ENCODE peak calls at places on chromosome 16, in seven cellular contexts. N is aorta, X is left ventricle myocardium inferior, Q is GM23248, R is SK-N-SH, D is IMR-90, F is adrenal gland. V is an unnamed sample.

GRCh38 chr16:81797443-81797842 is 18.4 kb downstream of the PLCG2 start:
- DNase-seq in N (no peak), X (no peak), Q (no peak), R (no peak), D (no peak), F (no peak), V (no peak)

GRCh38 chr16:72362972-72363371 is 191.0 kb upstream of the PMFBP1 start:
- DNase-seq in N (no peak), X (no peak), Q (no peak), R (no peak), D (no peak), F (no peak), V (no peak)

GRCh38 chr16:66639091-66639885 is 34.8 kb downstream of the CMTM3 start:
- DNase-seq in N (no peak), X (no peak), Q (peak), R (no peak), D (no peak), F (no peak), V (no peak)

GRCh38 chr16:85462405-85463227 is 150.5 kb upstream of the GSE1 start:
- DNase-seq in N (no peak), X (peak), Q (peak), R (peak), D (no peak), F (no peak), V (no peak)

GRCh38 chr16:23679274-23679985 is 741 bp downstream of the PLK1 start:
- DNase-seq in N (no peak), X (no peak), Q (no peak), R (peak), D (peak), F (no peak), V (no peak)

GRCh38 chr16:67278773-67279295 is 498 bp upstream of the PLEKHG4 start:
- DNase-seq in N (no peak), X (no peak), Q (peak), R (peak), D (no peak), F (no peak), V (no peak)

GRCh38 chr16:4882633-4883285 is 35.5 kb downstream of the UBN1 start:
- DNase-seq in N (peak), X (no peak), Q (peak), R (peak), D (peak), F (peak), V (peak)

GRCh38 chr16:85673529-85674417 is 15.0 kb downstream of the GINS2 start:
- DNase-seq in N (peak), X (peak), Q (peak), R (peak), D (peak), F (peak), V (no peak)

GRCh38 chr16:11038305-11038704 is 93.9 kb downstream of the CLEC16A start:
- DNase-seq in N (no peak), X (no peak), Q (no peak), R (no peak), D (no peak), F (no peak), V (no peak)

GRCh38 chr16:16080465-16081065 is 131.1 kb downstream of the ABCC1 start:
- DNase-seq in N (no peak), X (no peak), Q (no peak), R (no peak), D (no peak), F (no peak), V (no peak)

GRCh38 chr16:86572041-86572521 is 5.5 kb downstream of the FOXC2 start:
- DNase-seq in N (no peak), X (no peak), Q (no peak), R (no peak), D (no peak), F (no peak), V (no peak)

GRCh38 chr16:350203-350602 is 2.3 kb downstream of the AXIN1 start:
- DNase-seq in N (no peak), X (no peak), Q (no peak), R (no peak), D (no peak), F (no peak), V (no peak)

GRCh38 chr16:347203-347602 is 5.3 kb downstream of the AXIN1 start:
- DNase-seq in N (no peak), X (no peak), Q (no peak), R (no peak), D (no peak), F (no peak), V (no peak)

GRCh38 chr16:346587-346986 is 5.9 kb downstream of the AXIN1 start:
- DNase-seq in N (no peak), X (no peak), Q (no peak), R (no peak), D (peak), F (no peak), V (no peak)

GRCh38 chr16:351804-352520 is 561 bp downstream of the AXIN1 start:
- DNase-seq in N (no peak), X (peak), Q (peak), R (no peak), D (no peak), F (no peak), V (no peak)

GRCh38 chr16:349211-349610 is 3.3 kb downstream of the AXIN1 start:
- DNase-seq in N (no peak), X (no peak), Q (no peak), R (no peak), D (no peak), F (peak), V (no peak)
- H3K27ac ChIP-seq in N (no peak), X (no peak), Q (no peak), R (no peak), D (no peak), F (peak), V (no peak)

GRCh38 chr16:1641261-1641660 is 29.1 kb downstream of the CRAMP1 start:
- DNase-seq in N (no peak), X (no peak), Q (no peak), R (no peak), D (no peak), F (no peak), V (no peak)

GRCh38 chr16:1643521-1643920 is 31.4 kb downstream of the CRAMP1 start:
- DNase-seq in N (no peak), X (no peak), Q (no peak), R (no peak), D (no peak), F (no peak), V (no peak)

GRCh38 chr16:1640261-1640956 is 28.2 kb downstream of the CRAMP1 start:
- DNase-seq in N (no peak), X (no peak), Q (no peak), R (no peak), D (no peak), F (no peak), V (no peak)

GRCh38 chr16:1642148-1642547 is 30.0 kb downstream of the CRAMP1 start:
- DNase-seq in N (no peak), X (peak), Q (no peak), R (no peak), D (no peak), F (no peak), V (no peak)

GRCh38 chr16:1642753-1643152 is 30.6 kb downstream of the CRAMP1 start:
- DNase-seq in N (no peak), X (no peak), Q (no peak), R (no peak), D (no peak), F (no peak), V (no peak)
- H3K27ac ChIP-seq in N (no peak), X (peak), Q (no peak), R (no peak), D (no peak), F (no peak), V (no peak)

DNA sequence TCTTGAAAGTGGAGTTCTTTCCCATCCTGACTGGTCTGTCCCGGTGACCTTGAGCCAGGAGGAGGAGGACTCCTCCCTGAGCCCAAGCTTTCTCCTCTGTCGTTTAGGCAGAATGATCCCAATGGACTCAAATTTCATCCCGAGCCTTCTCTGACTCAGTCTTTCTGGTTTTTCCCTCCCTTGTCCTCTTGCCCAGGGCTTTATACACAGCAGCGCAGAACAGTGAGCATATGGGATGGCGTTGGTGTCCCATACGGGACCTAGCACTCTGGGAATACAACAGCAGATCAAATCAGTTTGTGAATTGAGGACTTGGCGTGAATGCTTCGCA is 950 bp upstream of the XYLT1 start:
- DNase-seq in N (no peak), X (no peak), Q (peak), R (no peak), D (peak), F (no peak), V (no peak)
- H3K27ac ChIP-seq in N (no peak), X (peak), Q (peak), R (peak), D (no peak), F (peak), V (peak)

GRCh38 chr16:27353853-27354252 is 40.1 kb downstream of the IL4R start:
- DNase-seq in N (no peak), X (no peak), Q (no peak), R (no peak), D (no peak), F (no peak), V (no peak)
- H3K27ac ChIP-seq in N (no peak), X (no peak), Q (no peak), R (no peak), D (no peak), F (no peak), V (no peak)

GRCh38 chr16:89344846-89345577 is 127.5 kb downstream of the ZNF778 start:
- DNase-seq in N (peak), X (no peak), Q (no peak), R (no peak), D (no peak), F (no peak), V (no peak)
- H3K27ac ChIP-seq in N (no peak), X (peak), Q (peak), R (no peak), D (peak), F (peak), V (peak)

GRCh38 chr16:89921699-89922476 is 1.3 kb upstream of the TUBB3 start:
- DNase-seq in N (peak), X (peak), Q (peak), R (peak), D (peak), F (peak), V (peak)
- H3K27ac ChIP-seq in N (no peak), X (peak), Q (peak), R (peak), D (peak), F (peak), V (peak)

GRCh38 chr16:46973457-46974324 is at the start of gene DNAJA2:
- DNase-seq in N (peak), X (peak), Q (peak), R (peak), D (peak), F (peak), V (no peak)
- H3K27ac ChIP-seq in N (peak), X (peak), Q (peak), R (peak), D (peak), F (peak), V (peak)

GRCh38 chr16:56632848-56633365 is 448 bp downstream of the MT1M start:
- DNase-seq in N (no peak), X (no peak), Q (no peak), R (no peak), D (no peak), F (no peak), V (no peak)

GRCh38 chr16:56632160-56632847 is at the start of gene MT1M:
- DNase-seq in N (peak), X (peak), Q (peak), R (peak), D (no peak), F (no peak), V (no peak)

GRCh38 chr16:56630134-56630533 is 2.3 kb upstream of the MT1M start:
- DNase-seq in N (no peak), X (no peak), Q (no peak), R (peak), D (no peak), F (no peak), V (no peak)

GRCh38 chr16:56631197-56631596 is 1.3 kb upstream of the MT1M start:
- DNase-seq in N (no peak), X (no peak), Q (no peak), R (no peak), D (no peak), F (no peak), V (no peak)

DNA sequence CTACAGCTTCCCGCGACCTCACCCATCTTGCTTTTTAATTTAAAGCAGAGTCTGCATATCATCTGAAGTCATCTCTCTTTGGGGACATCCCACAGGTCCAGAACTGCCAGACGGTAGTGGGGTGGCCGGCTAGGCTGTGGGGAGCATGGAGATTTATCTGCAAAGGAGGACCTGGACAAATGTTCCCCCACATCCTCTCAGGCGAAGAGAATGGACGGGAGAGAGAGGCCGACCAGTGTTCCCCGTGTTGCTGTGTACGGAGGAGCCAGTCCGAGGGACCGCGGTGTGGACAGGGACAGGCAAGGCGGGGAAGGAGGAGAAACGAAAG is 663 bp upstream of the MT1M start:
- DNase-seq in N (no peak), X (no peak), Q (no peak), R (no peak), D (no peak), F (no peak), V (no peak)
- H3K27ac ChIP-seq in N (no peak), X (peak), Q (no peak), R (no peak), D (no peak), F (peak), V (no peak)